ENCODE peak calls at places on chromosomes 2 and 18, in eight cellular contexts. T, L, U, N, S, J, K and X are unnamed samples.
A peak's percentile ranks its signal among the peaks of the same experiment; 100 is the strongest.

GRCh38 chr2:55111570-55112228 is 61.4 kb upstream of the RTN4 start:
- DNase-seq in L (peak; percentile 98), U (no peak), T (peak; percentile 89), N (peak; percentile 48), K (peak; percentile 53), J (peak; percentile 45), S (peak; percentile 31), X (peak; percentile 86)

GRCh38 chr2:130726614-130727180 is 2.2 kb upstream of the GPR148 start:
- DNase-seq in K (no peak), S (no peak), J (no peak), U (no peak), T (no peak), N (no peak), L (no peak), X (no peak)

GRCh38 chr2:40403233-40403841 is 48.6 kb downstream of the SLC8A1 start:
- DNase-seq in L (peak; percentile 96), T (no peak), U (no peak), N (no peak), S (no peak), K (no peak), J (no peak), X (no peak)

GRCh38 chr2:95328386-95329125 is 31.4 kb downstream of the KCNIP3 start:
- DNase-seq in L (peak; percentile 56), U (no peak), J (no peak), K (no peak), S (no peak), T (no peak), N (no peak), X (no peak)

GRCh38 chr18:49920731-49921130 is 107.4 kb upstream of the ACAA2 start:
- DNase-seq in L (peak; percentile 88), J (no peak), S (no peak), T (no peak), U (no peak), K (no peak), N (no peak), X (no peak)

GRCh38 chr18:8507361-8507760 is 101.9 kb upstream of the RAB12 start:
- DNase-seq in N (no peak), S (no peak), K (no peak), J (no peak), T (no peak), L (peak; percentile 35), U (peak; percentile 14), X (no peak)

GRCh38 chr2:112831380-112831930 is 5.1 kb downstream of the IL1B start:
- DNase-seq in N (no peak), K (no peak), L (no peak), S (peak; percentile 25), T (no peak), U (no peak), J (no peak), X (no peak)

GRCh38 chr18:44911260-44911659 is 230.6 kb downstream of the SETBP1 start:
- DNase-seq in S (no peak), T (no peak), J (no peak), N (no peak), U (no peak), K (no peak), L (no peak), X (no peak)

GRCh38 chr2:161796192-161796591 is 172.0 kb downstream of the SLC4A10 start:
- DNase-seq in J (no peak), U (no peak), T (peak; percentile 68), K (no peak), N (no peak), S (peak; percentile 20), L (peak; percentile 7), X (no peak)

GRCh38 chr2:191012346-191012745 is 1.6 kb downstream of the STAT1 start:
- DNase-seq in U (no peak), K (no peak), T (no peak), S (no peak), L (no peak), N (no peak), J (no peak), X (no peak)

GRCh38 chr18:58671941-58672565 is 788 bp downstream of the MALT1 start:
- DNase-seq in S (no peak), K (no peak), L (peak; percentile 42), T (peak; percentile 77), N (peak; percentile 52), J (no peak), U (peak; percentile 60), X (no peak)
- H3K4me1 ChIP-seq in S (peaks cover 20% of the 10 kb centered on the region), K (peaks cover 5% of the 10 kb centered on the region), L (peaks cover 2% of the 10 kb centered on the region), T (peaks cover 24% of the 10 kb centered on the region), N (peaks cover 46% of the 10 kb centered on the region), J (no peaks in the 10 kb centered on the region), U (peaks cover 17% of the 10 kb centered on the region), X (peaks cover 33% of the 10 kb centered on the region)

GRCh38 chr18:9722691-9723090 is 14.6 kb downstream of the RAB31 start:
- DNase-seq in U (peak; percentile 12), J (peak; percentile 74), T (no peak), L (no peak), S (peak; percentile 79), K (no peak), N (peak; percentile 73), X (no peak)
- TF ChIP-seq CTCF in U (peak; percentile 30), J (peak; percentile 81), T (peak; percentile 54), L (no peak), S (peak; percentile 49), K (no peak), N (no peak), X (no peak)

GRCh38 chr2:152407204-152407721 is 72.3 kb downstream of the FMNL2 start:
- DNase-seq in S (peak; percentile 33), N (no peak), J (no peak), L (peak; percentile 58), U (no peak), K (no peak), T (no peak), X (no peak)
- H3K4me1 ChIP-seq in S (peaks cover 78% of the 10 kb centered on the region), N (peaks cover 87% of the 10 kb centered on the region), J (peaks cover 36% of the 10 kb centered on the region), L (peaks cover 7% of the 10 kb centered on the region), U (no peaks in the 10 kb centered on the region), K (peaks cover 84% of the 10 kb centered on the region), T (peaks cover 34% of the 10 kb centered on the region), X (peaks cover 38% of the 10 kb centered on the region)

GRCh38 chr2:1789610-1790009 is 45.3 kb upstream of the PXDN start:
- DNase-seq in K (no peak), T (no peak), S (no peak), J (no peak), N (no peak), U (no peak), L (no peak), X (no peak)
- TF ChIP-seq CTCF in K (no peak), T (no peak), S (no peak), J (no peak), N (no peak), U (peak; percentile 36), L (no peak), X (no peak)

DNA sequence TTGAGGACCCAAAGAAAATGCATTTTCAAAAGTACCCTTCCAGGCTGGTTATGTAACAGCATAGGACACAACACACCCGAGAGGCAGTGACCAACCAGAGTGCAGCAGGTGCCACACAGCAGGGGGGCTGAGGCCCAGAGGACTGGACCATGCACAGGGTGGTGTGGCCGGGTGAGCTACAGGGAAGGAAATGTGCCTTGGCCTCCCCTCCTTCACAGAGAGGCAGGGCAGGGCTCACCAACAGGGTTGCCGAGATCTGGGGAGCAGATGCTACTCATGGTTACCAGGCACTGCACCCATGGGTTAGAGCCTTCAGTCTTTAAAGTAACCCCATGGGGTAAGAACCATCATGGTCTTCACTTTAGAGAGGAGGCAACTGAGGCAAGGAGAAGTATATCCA is 158.4 kb downstream of the MSH2 start:
- DNase-seq in N (no peak), T (no peak), J (no peak), K (no peak), S (no peak), U (no peak), L (no peak), X (no peak)
- H3K4me1 ChIP-seq in N (no peaks in the 10 kb centered on the region), T (peaks cover 9% of the 10 kb centered on the region), J (peaks cover 8% of the 10 kb centered on the region), K (peaks cover 12% of the 10 kb centered on the region), S (peaks cover 5% of the 10 kb centered on the region), U (no peaks in the 10 kb centered on the region), L (no peaks in the 10 kb centered on the region), X (no peaks in the 10 kb centered on the region)

DNA sequence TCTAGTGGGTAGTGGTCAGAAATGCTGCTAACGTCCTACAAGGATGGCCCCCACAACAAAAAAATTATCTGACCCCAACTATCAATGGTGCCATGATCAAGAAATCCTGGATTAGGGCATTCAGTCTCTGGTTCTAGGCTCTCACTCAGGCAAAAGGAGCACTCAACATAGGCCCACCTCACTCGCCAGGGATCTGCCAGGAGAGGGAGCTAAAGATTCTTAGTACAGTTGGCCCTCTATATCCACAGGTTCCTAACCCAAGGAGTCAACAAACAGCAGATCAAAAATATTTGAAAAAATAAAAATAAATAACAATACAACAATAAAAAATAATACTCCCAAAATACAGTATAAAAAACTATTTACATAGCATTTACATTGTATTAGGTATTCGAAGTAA is 10.0 kb downstream of the SLC4A5 start:
- DNase-seq in L (peak; percentile 17), U (peak; percentile 36), N (peak; percentile 32), K (no peak), J (no peak), T (no peak), S (no peak), X (no peak)
- TF ChIP-seq CTCF in L (peak; percentile 52), U (peak; percentile 71), N (no peak), K (no peak), J (peak; percentile 35), T (no peak), S (no peak), X (no peak)

GRCh38 chr2:200378652-200379290 is 72.3 kb downstream of the SPATS2L start:
- DNase-seq in L (peak; percentile 86), J (no peak), U (no peak), N (no peak), S (no peak), K (no peak), T (no peak), X (no peak)
- H3K4me1 ChIP-seq in L (peaks cover 38% of the 10 kb centered on the region), J (peaks cover 80% of the 10 kb centered on the region), U (peaks cover 10% of the 10 kb centered on the region), N (peaks cover 88% of the 10 kb centered on the region), S (peaks cover 58% of the 10 kb centered on the region), K (peaks cover 74% of the 10 kb centered on the region), T (peaks cover 73% of the 10 kb centered on the region), X (peaks cover 79% of the 10 kb centered on the region)

GRCh38 chr2:30232027-30232800 is 880 bp downstream of the LBH start:
- DNase-seq in N (peak; percentile 47), L (peak; percentile 63), K (no peak), S (peak; percentile 27), J (peak; percentile 51), U (peak; percentile 24), T (peak; percentile 79), X (peak; percentile 90)

GRCh38 chr2:30230855-30231725 is at the start of gene LBH:
- DNase-seq in U (peak; percentile 57), S (peak; percentile 72), T (peak; percentile 91), J (peak; percentile 87), L (peak; percentile 79), K (peak; percentile 54), N (peak; percentile 79), X (no peak)

GRCh38 chr2:30229596-30229995 is 1.7 kb upstream of the LBH start:
- DNase-seq in U (no peak), S (no peak), K (no peak), J (no peak), L (no peak), N (no peak), T (no peak), X (no peak)

GRCh38 chr2:30231726-30232026 is 342 bp downstream of the LBH start:
- DNase-seq in S (no peak), N (no peak), T (no peak), K (no peak), J (no peak), U (no peak), L (no peak), X (no peak)

DNA sequence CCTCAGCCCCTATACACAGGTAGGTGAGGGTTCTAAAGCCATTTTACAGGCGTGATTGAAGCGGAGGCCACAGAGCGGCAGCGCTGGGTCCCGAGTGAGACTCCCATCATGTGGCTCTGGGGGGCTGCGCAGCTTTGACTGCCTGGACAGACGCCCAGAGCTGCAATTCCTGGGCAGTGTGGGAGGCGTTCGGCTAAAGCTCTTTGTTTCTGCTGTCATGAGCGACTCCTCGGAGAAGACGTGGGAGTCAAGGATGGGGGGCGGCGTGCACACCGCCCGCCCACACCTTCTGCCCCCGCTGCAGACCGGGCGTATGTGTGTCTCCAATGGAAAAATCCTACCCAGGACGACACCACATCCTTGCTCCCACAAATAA is 867 bp upstream of the LBH start:
- DNase-seq in J (no peak), N (no peak), U (peak; percentile 41), T (no peak), S (no peak), L (peak; percentile 68), K (no peak), X (no peak)
- TF ChIP-seq CTCF in J (no peak), N (no peak), U (peak; percentile 21), T (no peak), S (no peak), L (no peak), K (no peak), X (no peak)